ENCODE peak calls at places on chromosomes 4 and X, in six cellular contexts. Z, A, V, Q, X and K are unnamed samples.

GRCh38 chr4:111959202-111959601 is 186.1 kb upstream of the FAM241A start:
- DNase-seq in Z (no peak), A (no peak), V (peak), Q (no peak), X (no peak), K (no peak)

GRCh38 chrX:68671221-68671620 is 23.8 kb downstream of the STARD8 start:
- DNase-seq in Z (no peak), A (no peak), V (no peak), Q (no peak), X (no peak), K (no peak)

GRCh38 chr4:45502471-45502870 is 621.4 kb downstream of the GABRG1 start:
- DNase-seq in Z (no peak), A (no peak), V (no peak), Q (no peak), X (no peak), K (no peak)

GRCh38 chr4:181677621-181678020 is 565.6 kb upstream of the TENM3 start:
- DNase-seq in Z (no peak), A (no peak), V (no peak), Q (no peak), X (no peak), K (no peak)

GRCh38 chr4:114026447-114026846 is 47.0 kb upstream of the ARSJ start:
- DNase-seq in Z (no peak), A (no peak), V (no peak), Q (no peak), X (no peak), K (no peak)

GRCh38 chr4:8508731-8509130 is 68.2 kb downstream of the TRMT44 start:
- DNase-seq in Z (no peak), A (no peak), V (no peak), Q (no peak), X (no peak), K (no peak)

GRCh38 chr4:8706221-8707044 is 113.9 kb downstream of the CPZ start:
- DNase-seq in Z (no peak), A (no peak), V (no peak), Q (no peak), X (no peak), K (no peak)

GRCh38 chrX:3527811-3528210 is 181.4 kb upstream of the MXRA5 start:
- DNase-seq in Z (no peak), A (no peak), V (no peak), Q (no peak), X (no peak), K (no peak)

GRCh38 chr4:80846210-80846609 is 184.3 kb upstream of the BMP3 start:
- DNase-seq in Z (no peak), A (no peak), V (no peak), Q (no peak), X (no peak), K (no peak)

GRCh38 chr4:150482581-150482980 is 99.4 kb upstream of the MAB21L2 start:
- DNase-seq in Z (no peak), A (no peak), V (no peak), Q (no peak), X (no peak), K (no peak)

GRCh38 chrX:19560611-19561010 is 45.3 kb upstream of the MAP3K15 start:
- DNase-seq in Z (no peak), A (no peak), V (no peak), Q (no peak), X (no peak), K (no peak)

GRCh38 chr4:54095110-54095800 is 4.7 kb upstream of the GSX2 start:
- DNase-seq in Z (no peak), A (no peak), V (no peak), Q (no peak), X (no peak), K (no peak)

GRCh38 chr4:157271166-157271869 is 50.8 kb downstream of the GRIA2 start:
- DNase-seq in Z (no peak), A (no peak), V (no peak), Q (no peak), X (no peak), K (no peak)

GRCh38 chr4:35771571-35771970 is 472.7 kb downstream of the ARAP2 start:
- DNase-seq in Z (no peak), A (no peak), V (no peak), Q (no peak), X (no peak), K (no peak)

GRCh38 chr4:116531870-116532269 is 553.5 kb downstream of the TRAM1L1 start:
- DNase-seq in Z (no peak), A (no peak), V (no peak), Q (no peak), X (no peak), K (no peak)

GRCh38 chrX:17590892-17591740 is 146.2 kb upstream of the SCML1 start:
- DNase-seq in Z (peak), A (peak), V (peak), Q (peak), X (peak), K (peak)

GRCh38 chrX:106919932-106920452 is at the start of gene CLDN2:
- DNase-seq in Z (no peak), A (no peak), V (no peak), Q (no peak), X (no peak), K (peak)